ENCODE peak calls at places on chromosome 3, in four cellular contexts. Z, Y, M and I are unnamed samples.

GRCh38 chr3:65126527-65127440 is 439.0 kb upstream of the ADAMTS9 start:
- DNase-seq in Z (no peak), Y (no peak), M (no peak), I (no peak)

GRCh38 chr3:104102386-104102785 is 1264.3 kb upstream of the ALCAM start:
- DNase-seq in Z (peak), Y (no peak), M (no peak), I (peak)

GRCh38 chr3:155701882-155702465 is 42.9 kb downstream of the PLCH1 start:
- DNase-seq in Z (peak), Y (peak), M (no peak), I (peak)

GRCh38 chr3:126672340-126672739 is 17.4 kb upstream of the TXNRD3 start:
- DNase-seq in Z (no peak), Y (no peak), M (no peak), I (no peak)

GRCh38 chr3:77906102-77906709 is 866.3 kb downstream of the ROBO2 start:
- DNase-seq in Z (no peak), Y (no peak), M (no peak), I (no peak)

GRCh38 chr3:171348121-171348520 is 112.1 kb downstream of the TNIK start:
- DNase-seq in Z (no peak), Y (no peak), M (no peak), I (no peak)

GRCh38 chr3:72270730-72271129 is 485.8 kb upstream of the PROK2 start:
- DNase-seq in Z (no peak), Y (no peak), M (no peak), I (no peak)

GRCh38 chr3:62497156-62497555 is 123.8 kb upstream of the FEZF2 start:
- DNase-seq in Z (no peak), Y (no peak), M (no peak), I (no peak)

GRCh38 chr3:149199474-149199873 is 22.2 kb downstream of the CP start:
- DNase-seq in Z (no peak), Y (no peak), M (no peak), I (no peak)

GRCh38 chr3:143806043-143806442 is 42.2 kb downstream of the SLC9A9 start:
- DNase-seq in Z (no peak), Y (no peak), M (no peak), I (no peak)

GRCh38 chr3:120567370-120568197 is 28.6 kb upstream of the NDUFB4 start:
- DNase-seq in Z (no peak), Y (no peak), M (peak), I (peak)

GRCh38 chr3:161977063-161977462 is 480.5 kb downstream of the OTOL1 start:
- DNase-seq in Z (no peak), Y (no peak), M (no peak), I (no peak)

GRCh38 chr3:48306860-48307530 is 26.5 kb downstream of the SPINK8 start:
- DNase-seq in Z (no peak), Y (no peak), M (no peak), I (no peak)

GRCh38 chr3:52237006-52237658 is 1.8 kb downstream of the TWF2 start:
- DNase-seq in Z (no peak), Y (no peak), M (no peak), I (no peak)

GRCh38 chr3:13229291-13229949 is 156.2 kb upstream of the IQSEC1 start:
- DNase-seq in Z (peak), Y (peak), M (peak), I (peak)

GRCh38 chr3:147393261-147393964 is 12.9 kb downstream of the ZIC4 start:
- DNase-seq in Z (no peak), Y (peak), M (peak), I (no peak)

GRCh38 chr3:40847571-40847992 is 322.8 kb downstream of the ZNF621 start:
- DNase-seq in Z (no peak), Y (no peak), M (peak), I (peak)

GRCh38 chr3:126959921-126960603 is 22.9 kb upstream of the PLXNA1 start:
- DNase-seq in Z (peak), Y (no peak), M (no peak), I (peak)

GRCh38 chr3:6807967-6808588 is 52.8 kb upstream of the GRM7 start:
- DNase-seq in Z (no peak), Y (no peak), M (no peak), I (no peak)

GRCh38 chr3:196533260-196533681 is 18.1 kb upstream of the SMCO1 start:
- DNase-seq in Z (no peak), Y (peak), M (peak), I (no peak)

GRCh38 chr3:61594144-61594977 is 33.0 kb downstream of the PTPRG start:
- DNase-seq in Z (no peak), Y (no peak), M (no peak), I (no peak)

GRCh38 chr3:55481067-55481917 is 5.8 kb downstream of the WNT5A start:
- DNase-seq in Z (no peak), Y (no peak), M (peak), I (no peak)

GRCh38 chr3:160099855-160100254 is 111.2 kb downstream of the IL12A start:
- DNase-seq in Z (no peak), Y (no peak), M (no peak), I (no peak)

GRCh38 chr3:105722943-105723556 is 145.8 kb downstream of the CBLB start:
- DNase-seq in Z (no peak), Y (no peak), M (no peak), I (no peak)

GRCh38 chr3:58488962-58489361 is 2.9 kb upstream of the KCTD6 start:
- DNase-seq in Z (no peak), Y (no peak), M (no peak), I (no peak)

GRCh38 chr3:194967126-194968117 is 281.7 kb downstream of the FAM43A start:
- DNase-seq in Z (no peak), Y (no peak), M (no peak), I (no peak)

GRCh38 chr3:150376001-150376848 is 31.9 kb upstream of the TSC22D2 start:
- DNase-seq in Z (no peak), Y (no peak), M (no peak), I (peak)

GRCh38 chr3:127077068-127077467 is 94.2 kb downstream of the PLXNA1 start:
- DNase-seq in Z (no peak), Y (no peak), M (no peak), I (no peak)

GRCh38 chr3:53464424-53464823 is 30.0 kb upstream of the CACNA1D start:
- DNase-seq in Z (peak), Y (no peak), M (no peak), I (peak)

GRCh38 chr3:109930592-109930991 is 593.2 kb upstream of the DPPA4 start:
- DNase-seq in Z (no peak), Y (no peak), M (no peak), I (no peak)

GRCh38 chr3:157098823-157099185 is 61.1 kb downstream of the CCNL1 start:
- DNase-seq in Z (no peak), Y (no peak), M (no peak), I (no peak)

DNA sequence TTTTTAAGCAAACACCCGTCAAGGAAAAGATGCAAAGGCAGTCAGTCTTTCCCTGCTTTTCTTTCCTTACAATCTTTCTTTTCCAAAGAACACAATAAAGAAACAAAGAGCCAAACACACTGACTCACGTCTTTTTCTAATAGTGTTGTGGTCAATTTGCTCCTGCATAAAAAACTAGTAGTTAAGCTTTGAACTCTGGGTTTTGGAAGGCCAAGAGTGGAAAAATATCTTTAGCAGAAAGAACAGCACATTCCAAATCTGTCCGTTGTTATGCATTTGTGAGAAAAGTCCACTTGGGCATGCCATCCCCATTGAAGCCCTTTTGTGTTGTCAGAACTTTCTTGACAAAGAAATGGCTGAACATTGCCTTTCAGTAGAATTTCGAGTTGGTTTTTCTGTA is 18.2 kb downstream of the COL8A1 start:
- DNase-seq in Z (no peak), Y (no peak), M (no peak), I (no peak)
- TF ChIP-seq HMGXB4 in Z (no peak), Y (no peak), M (no peak), I (no peak)

DNA sequence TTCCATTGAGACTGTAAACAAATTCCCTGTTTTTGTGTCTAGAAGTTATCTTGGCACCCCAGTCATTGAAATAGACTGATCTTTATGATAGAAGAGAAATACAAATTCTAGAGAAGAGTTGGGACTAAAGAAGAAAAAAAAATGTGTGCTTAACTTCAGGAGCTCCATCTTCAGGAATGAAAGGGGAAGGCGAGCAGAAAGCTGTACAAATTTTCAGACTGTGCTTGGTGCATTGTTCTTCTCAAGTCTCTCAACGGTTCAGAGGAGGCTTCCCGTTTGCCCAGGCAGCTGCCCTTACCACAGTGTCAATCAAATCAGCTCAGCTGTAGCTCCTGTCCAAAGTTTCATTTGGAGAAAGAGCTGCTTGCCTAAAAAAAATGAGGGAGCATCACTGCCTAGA is 41.7 kb downstream of the OXSM start:
- DNase-seq in Z (no peak), Y (no peak), M (no peak), I (no peak)
- TF ChIP-seq HMGXB4 in Z (no peak), Y (no peak), M (no peak), I (no peak)

DNA sequence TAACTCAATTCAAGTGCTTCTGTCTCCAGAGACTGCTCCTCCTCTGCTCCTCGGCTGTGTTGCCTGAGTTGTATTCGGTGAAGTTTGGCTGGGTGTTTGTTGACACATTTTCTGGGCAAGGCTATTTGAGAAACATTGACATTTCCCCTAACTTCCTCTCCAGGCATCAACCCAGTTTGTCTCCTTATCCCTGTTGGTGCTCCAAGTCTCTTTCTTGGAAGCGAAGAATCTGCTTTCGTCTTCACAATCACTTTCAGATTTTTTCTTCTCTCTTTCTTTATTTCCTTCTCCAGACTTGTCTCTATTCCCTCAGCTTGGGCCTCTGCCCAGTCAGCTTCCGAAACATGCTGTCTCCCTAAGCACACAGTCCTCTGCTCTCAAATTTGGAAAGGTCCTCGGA is 84.7 kb downstream of the ETV5 start:
- DNase-seq in Z (no peak), Y (no peak), M (no peak), I (no peak)
- TF ChIP-seq HMGXB4 in Z (no peak), Y (no peak), M (no peak), I (no peak)

DNA sequence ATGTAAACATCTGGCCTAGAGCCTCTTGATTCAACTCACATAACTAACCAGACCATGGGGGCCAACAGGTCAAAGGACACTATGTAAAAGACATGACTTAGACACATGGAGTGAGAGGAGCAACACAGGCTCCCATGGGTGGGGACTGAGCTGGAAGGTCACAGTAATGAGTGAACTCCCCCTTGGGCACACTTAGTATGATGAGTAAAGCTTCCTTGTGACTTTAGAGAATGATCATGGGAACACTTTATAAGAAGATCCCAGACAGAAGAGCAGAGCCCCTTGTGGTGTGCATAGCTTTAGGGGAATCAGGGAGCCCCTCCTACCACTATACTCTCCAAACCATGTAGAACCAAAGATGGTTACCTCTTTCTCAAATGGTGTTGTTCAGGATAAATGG is 10.2 kb downstream of the GCSAM start:
- DNase-seq in Z (no peak), Y (no peak), M (no peak), I (no peak)
- TF ChIP-seq HMGXB4 in Z (no peak), Y (no peak), M (no peak), I (no peak)

DNA sequence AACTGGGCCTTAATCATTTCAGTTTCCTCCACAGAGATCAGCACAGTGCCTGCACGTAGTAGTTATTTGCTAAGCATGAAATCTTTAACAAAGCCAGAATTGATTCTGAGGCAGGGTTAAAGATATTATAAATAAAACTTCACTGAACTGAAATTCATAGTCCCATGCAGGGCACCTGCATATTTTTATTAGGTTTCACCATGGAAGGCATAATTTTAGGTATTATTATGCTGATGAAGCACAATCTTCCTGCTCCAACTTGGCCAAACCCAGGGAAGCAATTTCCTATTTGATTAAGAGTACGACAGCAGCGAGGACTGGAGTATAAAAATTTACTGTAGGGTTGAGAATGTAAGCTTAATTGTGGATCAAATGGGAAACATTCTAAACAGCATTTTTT is 1070.4 kb upstream of the CFAP20DC start:
- DNase-seq in Z (no peak), Y (no peak), M (no peak), I (no peak)
- TF ChIP-seq HMGXB4 in Z (no peak), Y (no peak), M (no peak), I (no peak)

GRCh38 chr3:167736264-167736787 is 805 bp downstream of the SERPINI1 start:
- DNase-seq in Z (no peak), Y (no peak), M (no peak), I (no peak)
- TF ChIP-seq HMGXB4 in Z (no peak), Y (no peak), M (no peak), I (no peak)

GRCh38 chr3:108315767-108316301 is 19.5 kb downstream of the HHLA2 start:
- DNase-seq in Z (no peak), Y (no peak), M (no peak), I (no peak)

GRCh38 chr3:108320746-108321350 is 24.5 kb downstream of the HHLA2 start:
- DNase-seq in Z (no peak), Y (no peak), M (no peak), I (no peak)

GRCh38 chr3:108324177-108324576 is 27.8 kb downstream of the HHLA2 start:
- DNase-seq in Z (no peak), Y (no peak), M (no peak), I (no peak)

GRCh38 chr3:108322352-108322751 is 26.0 kb downstream of the HHLA2 start:
- DNase-seq in Z (no peak), Y (no peak), M (no peak), I (no peak)

DNA sequence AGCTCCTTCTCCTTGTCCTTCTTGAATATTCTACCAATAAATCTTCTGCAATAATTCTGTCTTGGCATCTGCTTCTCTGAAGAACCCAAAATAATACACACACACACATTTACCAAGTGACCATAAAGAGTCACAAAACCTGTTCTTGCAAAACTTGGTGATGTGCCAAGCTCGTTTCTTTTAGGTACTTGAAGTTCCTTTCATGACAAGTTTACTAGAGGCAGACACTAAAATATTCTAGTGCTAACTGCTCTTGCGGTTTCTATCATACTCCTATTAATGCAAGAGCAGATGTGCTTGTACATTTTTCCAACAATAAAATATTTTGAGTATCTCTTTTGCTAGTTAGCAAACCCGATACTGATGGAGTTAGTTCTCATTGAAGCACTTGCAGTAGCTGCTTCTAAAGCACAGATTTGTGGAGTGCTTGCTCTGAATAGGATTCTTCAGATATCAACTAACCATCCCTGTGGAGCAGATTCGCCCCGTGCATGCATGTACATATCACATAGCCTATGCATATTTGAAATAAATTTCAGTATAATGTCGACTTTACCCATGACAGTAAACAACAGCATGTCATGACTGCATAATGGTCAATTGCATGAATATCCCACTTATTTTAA is 23.2 kb downstream of the HHLA2 start:
- DNase-seq in Z (no peak), Y (no peak), M (no peak), I (no peak)
- TF ChIP-seq HMGXB4 in Z (no peak), Y (no peak), M (no peak), I (no peak)

GRCh38 chr3:80542476-80542875 is 774.7 kb upstream of the ROBO1 start:
- DNase-seq in Z (no peak), Y (no peak), M (no peak), I (no peak)
- TF ChIP-seq HMGXB4 in Z (no peak), Y (no peak), M (no peak), I (no peak)